ENCODE peak calls at places on chromosomes 4 and X, in five cellular contexts. U is GM12878, A is HepG2, V is H1, L is NT2/D1. D is an unnamed sample.

GRCh38 chrX:120380699-120381098 is 18.8 kb downstream of the ATP1B4 start:
- DNase-seq in A (peak; percentile 10), U (no peak), L (no peak), V (no peak), D (peak; percentile 37)

GRCh38 chr4:21954406-21954805 is 5.8 kb upstream of the KCNIP4 start:
- DNase-seq in A (no peak), L (no peak), U (no peak), V (no peak), D (no peak)

GRCh38 chr4:68359508-68359907 is 9.6 kb upstream of the YTHDC1 start:
- DNase-seq in V (no peak), A (no peak), U (no peak), L (no peak), D (no peak)

GRCh38 chr4:163693211-163693610 is 198.7 kb downstream of the TMA16 start:
- DNase-seq in A (no peak), U (no peak), L (no peak), V (no peak), D (no peak)

GRCh38 chr4:130808492-130808891 is 1712.5 kb downstream of the C4orf33 start:
- DNase-seq in V (no peak), A (peak; percentile 13), U (no peak), L (no peak), D (no peak)

GRCh38 chr4:123433976-123434375 is 37.4 kb downstream of the SPRY1 start:
- DNase-seq in A (no peak), U (no peak), L (no peak), V (no peak), D (no peak)

GRCh38 chr4:5782829-5783476 is 72.0 kb downstream of the EVC start:
- DNase-seq in A (no peak), L (no peak), V (peak; percentile 37), U (no peak), D (no peak)

GRCh38 chr4:4704267-4704666 is 155.2 kb upstream of the MSX1 start:
- DNase-seq in V (no peak), L (no peak), A (no peak), U (no peak), D (no peak)

GRCh38 chrX:134484039-134484438 is 24.1 kb downstream of the HPRT1 start:
- DNase-seq in V (no peak), L (peak; percentile 9), A (peak; percentile 15), U (no peak), D (peak; percentile 28)

GRCh38 chr4:21134994-21135393 is 434.7 kb downstream of the PACRGL start:
- DNase-seq in A (no peak), L (peak; percentile 11), U (no peak), V (no peak), D (no peak)

GRCh38 chr4:7808752-7809151 is 130.9 kb downstream of the AFAP1 start:
- DNase-seq in A (no peak), L (no peak), U (no peak), V (no peak), D (no peak)

GRCh38 chrX:11261260-11261659 is 32.0 kb upstream of the AMELX start:
- DNase-seq in L (no peak), A (no peak), V (no peak), U (no peak), D (no peak)

GRCh38 chr4:151434183-151434860 is 25.3 kb downstream of the FHIP1A start:
- DNase-seq in U (no peak), A (no peak), V (no peak), L (no peak), D (no peak)

GRCh38 chr4:5199912-5200311 is 148.6 kb downstream of the STK32B start:
- DNase-seq in A (no peak), U (no peak), V (no peak), L (no peak), D (no peak)

GRCh38 chr4:38832624-38833528 is 23.7 kb downstream of the TLR6 start:
- DNase-seq in A (no peak), U (no peak), V (peak; percentile 52), L (no peak), D (no peak)

GRCh38 chr4:2295535-2296442 is 33.9 kb upstream of the MXD4 start:
- DNase-seq in V (peak; percentile 43), U (no peak), A (no peak), L (no peak), D (no peak)

GRCh38 chr4:53693408-53693807 is 102.1 kb upstream of the LNX1 start:
- DNase-seq in L (no peak), A (no peak), U (no peak), V (no peak), D (no peak)

GRCh38 chr4:149238097-149238496 is 577.5 kb downstream of the IQCM start:
- DNase-seq in A (no peak), V (no peak), U (no peak), L (no peak), D (no peak)

DNA sequence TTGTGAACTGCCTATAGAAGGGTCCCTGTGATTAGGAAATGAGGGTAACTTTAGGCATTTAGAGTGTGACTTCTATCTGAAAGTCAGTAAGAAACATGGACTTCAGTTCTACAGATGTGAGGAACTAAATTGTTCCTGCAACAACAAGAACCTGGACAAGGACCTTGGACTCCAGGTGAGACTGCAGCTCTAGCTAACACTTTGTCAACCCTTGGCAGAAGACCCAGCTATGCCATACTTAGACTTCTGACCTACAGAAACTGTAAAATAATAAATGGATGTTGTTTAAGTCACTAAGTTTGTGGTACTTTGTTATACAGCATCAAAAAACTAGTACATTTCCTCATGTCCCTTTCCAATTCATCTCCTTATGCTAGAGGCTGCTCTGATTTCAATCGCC is 580.8 kb downstream of the IQCM start:
- DNase-seq in A (no peak), U (no peak), L (no peak), V (no peak), D (no peak)
- TF ChIP-seq SUZ12 in A (no peak), U (no peak), L (no peak), V (no peak), D (no peak)

GRCh38 chrX:145190801-145191389 is 56.4 kb upstream of the SPANXN1 start:
- DNase-seq in A (peak; percentile 0), L (no peak), U (no peak), V (no peak), D (peak; percentile 4)
- TF ChIP-seq SUZ12 in A (no peak), L (no peak), U (no peak), V (no peak), D (no peak)

GRCh38 chr4:83785906-83786305 is 250.0 kb downstream of the GPAT3 start:
- DNase-seq in U (no peak), A (no peak), V (no peak), L (no peak), D (no peak)
- TF ChIP-seq SUZ12 in U (no peak), A (no peak), V (no peak), L (no peak), D (no peak)

DNA sequence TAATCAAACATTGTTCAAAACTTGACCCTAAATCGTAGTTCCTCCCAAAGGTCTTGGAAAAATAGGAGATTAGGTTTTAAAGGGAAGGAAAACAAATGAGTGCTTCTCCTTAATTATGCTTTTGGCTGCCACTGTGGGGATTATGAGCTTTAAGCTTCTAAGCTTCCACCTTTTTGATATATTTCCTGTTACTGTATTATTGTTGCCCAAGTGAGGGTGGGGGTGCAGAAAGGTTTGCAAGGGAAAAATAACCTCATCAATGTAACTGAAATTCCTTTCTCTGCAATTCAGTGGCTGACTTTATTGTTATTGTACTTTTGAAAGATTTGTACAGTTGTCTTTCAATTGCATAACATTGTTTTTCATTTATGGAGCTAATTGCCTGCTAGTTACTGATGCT is 285.1 kb downstream of the FRMPD4 start:
- DNase-seq in L (no peak), U (no peak), A (no peak), V (no peak), D (no peak)
- TF ChIP-seq SUZ12 in L (no peak), U (no peak), A (no peak), V (no peak), D (no peak)